ENCODE peak calls at places on chromosomes 1 and 21, in five cellular contexts. H, W, V, X and L are unnamed samples.

GRCh38 chr1:177592624-177593023 is 377.2 kb downstream of the SEC16B start:
- DNase-seq in X (no peak), V (no peak), H (no peak), W (no peak), L (no peak)

GRCh38 chr1:63847308-63847910 is 73.6 kb downstream of the ROR1 start:
- DNase-seq in V (no peak), W (peak), X (no peak), H (no peak), L (no peak)

GRCh38 chr1:47709302-47710074 is 271.6 kb downstream of the FOXD2 start:
- DNase-seq in V (no peak), H (no peak), W (no peak), X (no peak), L (no peak)

GRCh38 chr21:33481314-33481943 is 1.7 kb upstream of the TMEM50B start:
- DNase-seq in H (no peak), W (no peak), X (no peak), V (no peak), L (no peak)

GRCh38 chr1:154884868-154885706 is 15.0 kb upstream of the KCNN3 start:
- DNase-seq in V (no peak), W (peak), H (no peak), X (no peak), L (no peak)

GRCh38 chr1:157948547-157949152 is 44.8 kb upstream of the KIRREL1 start:
- DNase-seq in H (no peak), X (peak), W (no peak), V (peak), L (no peak)

GRCh38 chr1:200674838-200675587 is 5.3 kb upstream of the DDX59 start:
- DNase-seq in V (no peak), X (no peak), H (no peak), W (no peak), L (no peak)

GRCh38 chr1:116825735-116826438 is 71.7 kb downstream of the CD2 start:
- DNase-seq in V (no peak), H (no peak), X (no peak), W (peak), L (no peak)

GRCh38 chr1:46187106-46187869 is 10.9 kb downstream of the POMGNT1 start:
- DNase-seq in H (no peak), X (no peak), W (no peak), V (no peak), L (no peak)

GRCh38 chr21:27759091-27759659 is 792.3 kb upstream of the ADAMTS5 start:
- DNase-seq in H (no peak), X (peak), W (peak), V (no peak), L (peak)

GRCh38 chr1:65459397-65459768 is 38.9 kb downstream of the LEPR start:
- DNase-seq in H (no peak), V (peak), X (no peak), W (no peak), L (no peak)

GRCh38 chr1:29354511-29355098 is 118.3 kb downstream of the PTPRU start:
- DNase-seq in V (no peak), H (no peak), W (no peak), X (no peak), L (no peak)

GRCh38 chr1:210747890-210748289 is 386.1 kb downstream of the KCNH1 start:
- DNase-seq in H (no peak), W (peak), X (no peak), V (no peak), L (no peak)

GRCh38 chr1:50421366-50421748 is 1.9 kb downstream of the DMRTA2 start:
- DNase-seq in V (no peak), W (no peak), X (no peak), H (no peak), L (no peak)

GRCh38 chr21:32386195-32386870 is 6.5 kb downstream of the URB1 start:
- DNase-seq in W (peak), H (no peak), X (peak), V (no peak), L (no peak)

GRCh38 chr1:6483010-6483760 is 8.3 kb downstream of the PLEKHG5 start:
- DNase-seq in X (no peak), H (no peak), W (no peak), V (no peak), L (peak)

GRCh38 chr1:234915923-234916675 is 212.5 kb downstream of the TOMM20 start:
- DNase-seq in W (peak), X (no peak), V (no peak), H (no peak), L (no peak)

GRCh38 chr21:33251119-33251518 is 15.0 kb upstream of the IL10RB start:
- DNase-seq in H (no peak), X (no peak), V (no peak), W (no peak), L (no peak)

GRCh38 chr1:182185147-182185546 is 123.6 kb upstream of the ZNF648 start:
- DNase-seq in H (no peak), V (no peak), W (no peak), X (no peak), L (no peak)

GRCh38 chr1:110281363-110282290 is 57.5 kb upstream of the RBM15 start:
- DNase-seq in X (no peak), H (no peak), W (no peak), V (no peak), L (no peak)

GRCh38 chr1:175984813-175985212 is 222.3 kb downstream of the COP1 start:
- DNase-seq in H (no peak), W (no peak), X (no peak), V (no peak), L (no peak)

GRCh38 chr1:30830537-30830936 is 73.0 kb upstream of the LAPTM5 start:
- DNase-seq in X (no peak), V (no peak), H (no peak), W (no peak), L (peak)

GRCh38 chr1:219312967-219313366 is 139.3 kb downstream of the LYPLAL1 start:
- DNase-seq in H (no peak), W (no peak), V (peak), X (no peak), L (no peak)

GRCh38 chr1:154809436-154810413 is 60.4 kb downstream of the KCNN3 start:
- DNase-seq in X (no peak), V (peak), W (no peak), H (no peak), L (no peak)

GRCh38 chr1:2896824-2897223 is 95.3 kb upstream of the TTC34 start:
- DNase-seq in H (no peak), V (no peak), W (no peak), X (no peak), L (no peak)

GRCh38 chr1:76317299-76317913 is 242.9 kb downstream of the ST6GALNAC3 start:
- DNase-seq in X (no peak), W (no peak), H (no peak), V (no peak), L (no peak)

GRCh38 chr1:66489972-66490601 is 43.9 kb upstream of the SGIP1 start:
- DNase-seq in V (no peak), W (no peak), X (no peak), H (no peak), L (no peak)
- TF ChIP-seq CTCF in V (no peak), W (no peak), X (no peak), H (no peak), L (no peak)

DNA sequence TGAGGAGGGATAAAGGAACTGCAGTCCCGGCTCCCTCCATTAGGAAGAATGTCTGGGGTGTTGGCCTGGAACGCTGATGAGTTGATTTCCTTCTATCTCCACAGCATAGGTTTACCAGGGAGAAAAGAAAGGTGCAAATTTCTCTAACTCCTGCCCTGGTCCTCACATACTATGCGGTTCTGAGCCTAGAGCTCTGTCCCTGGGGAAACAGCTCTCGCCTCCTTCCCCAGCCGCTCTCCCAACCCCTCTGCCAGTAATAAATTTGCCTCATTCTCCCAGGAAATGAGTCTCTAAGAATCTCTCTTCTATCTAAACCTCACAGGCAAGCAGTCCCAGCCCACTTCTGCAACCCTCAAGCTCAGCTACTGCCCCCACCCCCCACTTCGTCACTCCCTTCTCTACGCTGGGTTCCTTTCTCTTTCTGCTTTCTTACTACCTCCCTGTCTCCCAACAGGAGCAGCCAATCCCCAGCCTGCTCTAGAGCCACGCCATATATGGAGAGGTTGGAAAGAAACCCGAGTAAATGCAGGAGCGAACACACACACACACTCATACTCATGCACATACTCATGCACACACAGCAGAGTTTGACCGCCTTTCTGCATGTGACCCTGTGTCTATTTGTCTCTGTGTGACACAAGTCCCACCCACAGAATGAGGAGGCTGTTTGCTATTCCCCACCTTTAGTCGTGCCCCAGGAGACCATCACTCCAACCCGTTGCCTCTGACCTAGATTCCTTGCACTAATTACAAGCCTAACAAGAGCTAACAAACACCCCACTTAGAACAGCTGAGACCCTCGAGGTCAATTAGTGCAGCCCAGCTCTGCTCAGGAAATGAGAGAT is 13.4 kb downstream of the PLEKHO1 start:
- DNase-seq in V (peak), W (peak), X (peak), H (peak), L (peak)
- TF ChIP-seq CTCF in V (peak), W (peak), X (no peak), H (no peak), L (no peak)

GRCh38 chr1:69744381-69744780 is 176.7 kb downstream of the LRRC7 start:
- DNase-seq in X (no peak), H (no peak), W (no peak), V (no peak), L (no peak)
- TF ChIP-seq CTCF in X (no peak), H (no peak), W (no peak), V (no peak), L (no peak)

GRCh38 chr1:9198538-9199361 is 35.8 kb upstream of the H6PD start:
- DNase-seq in V (no peak), H (no peak), X (peak), W (no peak), L (no peak)
- TF ChIP-seq CTCF in V (peak), H (peak), X (peak), W (no peak), L (no peak)

GRCh38 chr1:13913396-13913795 is 213.4 kb downstream of the PRDM2 start:
- DNase-seq in V (no peak), H (no peak), W (no peak), X (no peak), L (no peak)

GRCh38 chr1:13921190-13921589 is 221.2 kb downstream of the PRDM2 start:
- DNase-seq in W (no peak), H (no peak), X (no peak), V (no peak), L (no peak)

GRCh38 chr1:13911697-13912619 is 212.0 kb downstream of the PRDM2 start:
- DNase-seq in W (no peak), X (no peak), H (no peak), V (no peak), L (no peak)

GRCh38 chr1:13917607-13918006 is 217.6 kb downstream of the PRDM2 start:
- DNase-seq in H (no peak), W (no peak), V (no peak), X (no peak), L (no peak)

GRCh38 chr1:13916530-13916929 is 216.5 kb downstream of the PRDM2 start:
- DNase-seq in H (no peak), X (no peak), V (no peak), W (no peak), L (no peak)
- TF ChIP-seq CTCF in H (no peak), X (no peak), V (no peak), W (no peak), L (no peak)